ENCODE peak calls at places on chromosomes 3 and 15, in ten cellular contexts. One of them, this sample, is unnamed.

GRCh38 chr15:25192651-25193050 is 237.9 kb downstream of the SNRPN start:
- DNase-seq in A549: no peak
- DNase-seq in NCI-H1417 treated with DMSO at 0.1 percent for 48 hours: no peak
- DNase-seq in midbrain: no peak
- DNase-seq in stimulated activated naive CD8-positive, alpha-beta T cell treated with anti-CD3 and anti-CD28 coated beads, Interleukin-15, amount 100 ng/mL, for 72 hours: no peak
- DNase-seq in activated T-helper 2 cell treated with anti-CD3 and anti-CD28 coated beads, Interferon-gamma antibody, Interleukin-2, Interleukin-4, amounts not matched to agents 10 μg/mL and 5 μg/mL and 100 μg/mL, durations not matched to agents 14 hours and 24 hours and 36 hours: no peak
- DNase-seq in mesendoderm: no peak
- DNase-seq in NB4: no peak
- DNase-seq in HFF-Myc: no peak
- DNase-seq in fibroblast of lung: no peak
- DNase-seq in this sample: no peak

GRCh38 chr3:71926242-71926560 is 141.3 kb upstream of the PROK2 start:
- DNase-seq in NB4: no peak
- DNase-seq in mesendoderm: peak
- DNase-seq in A549: peak
- DNase-seq in activated T-helper 2 cell treated with anti-CD3 and anti-CD28 coated beads, Interferon-gamma antibody, Interleukin-2, Interleukin-4, amounts not matched to agents 10 μg/mL and 5 μg/mL and 100 μg/mL, durations not matched to agents 14 hours and 24 hours and 36 hours: no peak
- DNase-seq in HFF-Myc: no peak
- DNase-seq in fibroblast of lung: peak
- DNase-seq in stimulated activated naive CD8-positive, alpha-beta T cell treated with anti-CD3 and anti-CD28 coated beads, Interleukin-15, amount 100 ng/mL, for 72 hours: peak
- DNase-seq in midbrain: no peak
- DNase-seq in NCI-H1417 treated with DMSO at 0.1 percent for 48 hours: no peak
- DNase-seq in this sample: no peak

GRCh38 chr3:138187296-138188012 is at the start of gene ARMC8:
- DNase-seq in A549: peak
- DNase-seq in NCI-H1417 treated with DMSO at 0.1 percent for 48 hours: no peak
- DNase-seq in stimulated activated naive CD8-positive, alpha-beta T cell treated with anti-CD3 and anti-CD28 coated beads, Interleukin-15, amount 100 ng/mL, for 72 hours: no peak
- DNase-seq in mesendoderm: peak
- DNase-seq in midbrain: peak
- DNase-seq in fibroblast of lung: no peak
- DNase-seq in activated T-helper 2 cell treated with anti-CD3 and anti-CD28 coated beads, Interferon-gamma antibody, Interleukin-2, Interleukin-4, amounts not matched to agents 10 μg/mL and 5 μg/mL and 100 μg/mL, durations not matched to agents 14 hours and 24 hours and 36 hours: peak
- DNase-seq in NB4: no peak
- DNase-seq in HFF-Myc: no peak
- DNase-seq in this sample: peak

GRCh38 chr3:156614642-156615511 is 59.5 kb upstream of the TIPARP start:
- DNase-seq in fibroblast of lung: peak
- DNase-seq in HFF-Myc: no peak
- DNase-seq in midbrain: no peak
- DNase-seq in stimulated activated naive CD8-positive, alpha-beta T cell treated with anti-CD3 and anti-CD28 coated beads, Interleukin-15, amount 100 ng/mL, for 72 hours: no peak
- DNase-seq in A549: no peak
- DNase-seq in NB4: no peak
- DNase-seq in activated T-helper 2 cell treated with anti-CD3 and anti-CD28 coated beads, Interferon-gamma antibody, Interleukin-2, Interleukin-4, amounts not matched to agents 10 μg/mL and 5 μg/mL and 100 μg/mL, durations not matched to agents 14 hours and 24 hours and 36 hours: no peak
- DNase-seq in NCI-H1417 treated with DMSO at 0.1 percent for 48 hours: no peak
- DNase-seq in mesendoderm: peak
- DNase-seq in this sample: no peak

GRCh38 chr3:65751123-65751700 is 287.5 kb downstream of the MAGI1 start:
- DNase-seq in HFF-Myc: no peak
- DNase-seq in activated T-helper 2 cell treated with anti-CD3 and anti-CD28 coated beads, Interferon-gamma antibody, Interleukin-2, Interleukin-4, amounts not matched to agents 10 μg/mL and 5 μg/mL and 100 μg/mL, durations not matched to agents 14 hours and 24 hours and 36 hours: no peak
- DNase-seq in A549: peak
- DNase-seq in mesendoderm: peak
- DNase-seq in NCI-H1417 treated with DMSO at 0.1 percent for 48 hours: no peak
- DNase-seq in stimulated activated naive CD8-positive, alpha-beta T cell treated with anti-CD3 and anti-CD28 coated beads, Interleukin-15, amount 100 ng/mL, for 72 hours: no peak
- DNase-seq in NB4: peak
- DNase-seq in midbrain: peak
- DNase-seq in fibroblast of lung: peak
- DNase-seq in this sample: peak

GRCh38 chr3:79835701-79836100 is 67.9 kb upstream of the ROBO1 start:
- DNase-seq in NB4: no peak
- DNase-seq in NCI-H1417 treated with DMSO at 0.1 percent for 48 hours: no peak
- DNase-seq in mesendoderm: no peak
- DNase-seq in activated T-helper 2 cell treated with anti-CD3 and anti-CD28 coated beads, Interferon-gamma antibody, Interleukin-2, Interleukin-4, amounts not matched to agents 10 μg/mL and 5 μg/mL and 100 μg/mL, durations not matched to agents 14 hours and 24 hours and 36 hours: no peak
- DNase-seq in midbrain: no peak
- DNase-seq in HFF-Myc: no peak
- DNase-seq in stimulated activated naive CD8-positive, alpha-beta T cell treated with anti-CD3 and anti-CD28 coated beads, Interleukin-15, amount 100 ng/mL, for 72 hours: no peak
- DNase-seq in fibroblast of lung: no peak
- DNase-seq in A549: no peak
- DNase-seq in this sample: no peak

GRCh38 chr3:34386309-34386708 is 587.9 kb downstream of the PDCD6IP start:
- DNase-seq in mesendoderm: no peak
- DNase-seq in fibroblast of lung: no peak
- DNase-seq in A549: no peak
- DNase-seq in stimulated activated naive CD8-positive, alpha-beta T cell treated with anti-CD3 and anti-CD28 coated beads, Interleukin-15, amount 100 ng/mL, for 72 hours: no peak
- DNase-seq in HFF-Myc: no peak
- DNase-seq in midbrain: no peak
- DNase-seq in activated T-helper 2 cell treated with anti-CD3 and anti-CD28 coated beads, Interferon-gamma antibody, Interleukin-2, Interleukin-4, amounts not matched to agents 10 μg/mL and 5 μg/mL and 100 μg/mL, durations not matched to agents 14 hours and 24 hours and 36 hours: no peak
- DNase-seq in NB4: no peak
- DNase-seq in NCI-H1417 treated with DMSO at 0.1 percent for 48 hours: no peak
- DNase-seq in this sample: no peak

GRCh38 chr3:119937229-119937628 is 155.3 kb downstream of the NR1I2 start:
- DNase-seq in midbrain: no peak
- DNase-seq in A549: no peak
- DNase-seq in stimulated activated naive CD8-positive, alpha-beta T cell treated with anti-CD3 and anti-CD28 coated beads, Interleukin-15, amount 100 ng/mL, for 72 hours: peak
- DNase-seq in NB4: peak
- DNase-seq in HFF-Myc: no peak
- DNase-seq in NCI-H1417 treated with DMSO at 0.1 percent for 48 hours: no peak
- DNase-seq in activated T-helper 2 cell treated with anti-CD3 and anti-CD28 coated beads, Interferon-gamma antibody, Interleukin-2, Interleukin-4, amounts not matched to agents 10 μg/mL and 5 μg/mL and 100 μg/mL, durations not matched to agents 14 hours and 24 hours and 36 hours: peak
- DNase-seq in mesendoderm: peak
- DNase-seq in fibroblast of lung: peak
- DNase-seq in this sample: no peak

GRCh38 chr15:87609474-87609873 is 647.1 kb downstream of the NTRK3 start:
- DNase-seq in HFF-Myc: peak
- DNase-seq in activated T-helper 2 cell treated with anti-CD3 and anti-CD28 coated beads, Interferon-gamma antibody, Interleukin-2, Interleukin-4, amounts not matched to agents 10 μg/mL and 5 μg/mL and 100 μg/mL, durations not matched to agents 14 hours and 24 hours and 36 hours: no peak
- DNase-seq in NCI-H1417 treated with DMSO at 0.1 percent for 48 hours: no peak
- DNase-seq in fibroblast of lung: peak
- DNase-seq in A549: no peak
- DNase-seq in NB4: no peak
- DNase-seq in midbrain: no peak
- DNase-seq in mesendoderm: no peak
- DNase-seq in stimulated activated naive CD8-positive, alpha-beta T cell treated with anti-CD3 and anti-CD28 coated beads, Interleukin-15, amount 100 ng/mL, for 72 hours: no peak
- DNase-seq in this sample: no peak

GRCh38 chr15:40070166-40070557 is 31.2 kb upstream of the SRP14 start:
- DNase-seq in stimulated activated naive CD8-positive, alpha-beta T cell treated with anti-CD3 and anti-CD28 coated beads, Interleukin-15, amount 100 ng/mL, for 72 hours: no peak
- DNase-seq in A549: no peak
- DNase-seq in mesendoderm: no peak
- DNase-seq in activated T-helper 2 cell treated with anti-CD3 and anti-CD28 coated beads, Interferon-gamma antibody, Interleukin-2, Interleukin-4, amounts not matched to agents 10 μg/mL and 5 μg/mL and 100 μg/mL, durations not matched to agents 14 hours and 24 hours and 36 hours: no peak
- DNase-seq in NCI-H1417 treated with DMSO at 0.1 percent for 48 hours: no peak
- DNase-seq in fibroblast of lung: no peak
- DNase-seq in HFF-Myc: no peak
- DNase-seq in NB4: no peak
- DNase-seq in midbrain: no peak
- DNase-seq in this sample: no peak

GRCh38 chr3:30437172-30437571 is 169.2 kb upstream of the TGFBR2 start:
- DNase-seq in stimulated activated naive CD8-positive, alpha-beta T cell treated with anti-CD3 and anti-CD28 coated beads, Interleukin-15, amount 100 ng/mL, for 72 hours: no peak
- DNase-seq in fibroblast of lung: peak
- DNase-seq in activated T-helper 2 cell treated with anti-CD3 and anti-CD28 coated beads, Interferon-gamma antibody, Interleukin-2, Interleukin-4, amounts not matched to agents 10 μg/mL and 5 μg/mL and 100 μg/mL, durations not matched to agents 14 hours and 24 hours and 36 hours: no peak
- DNase-seq in A549: no peak
- DNase-seq in NB4: peak
- DNase-seq in HFF-Myc: no peak
- DNase-seq in mesendoderm: peak
- DNase-seq in midbrain: no peak
- DNase-seq in NCI-H1417 treated with DMSO at 0.1 percent for 48 hours: no peak
- DNase-seq in this sample: peak

GRCh38 chr15:64586259-64586658 is 125.9 kb downstream of the ZNF609 start:
- DNase-seq in fibroblast of lung: no peak
- DNase-seq in stimulated activated naive CD8-positive, alpha-beta T cell treated with anti-CD3 and anti-CD28 coated beads, Interleukin-15, amount 100 ng/mL, for 72 hours: no peak
- DNase-seq in A549: no peak
- DNase-seq in midbrain: no peak
- DNase-seq in activated T-helper 2 cell treated with anti-CD3 and anti-CD28 coated beads, Interferon-gamma antibody, Interleukin-2, Interleukin-4, amounts not matched to agents 10 μg/mL and 5 μg/mL and 100 μg/mL, durations not matched to agents 14 hours and 24 hours and 36 hours: no peak
- DNase-seq in mesendoderm: peak
- DNase-seq in NB4: no peak
- DNase-seq in HFF-Myc: no peak
- DNase-seq in NCI-H1417 treated with DMSO at 0.1 percent for 48 hours: no peak
- DNase-seq in this sample: no peak